ENCODE peak calls at places on chromosomes 1 and 21, in five cellular contexts. Q is psoas muscle, F is A549, Z is WERI-Rb-1, E is foreskin keratinocyte. P is an unnamed sample.

GRCh38 chr1:81558291-81559076 is 242.2 kb upstream of the ADGRL2 start:
- DNase-seq in F (no peak), E (no peak), Q (no peak), Z (no peak), P (no peak)

GRCh38 chr21:33036430-33037162 is 10.9 kb downstream of the OLIG2 start:
- DNase-seq in Q (no peak), F (no peak), E (no peak), Z (no peak), P (no peak)

GRCh38 chr1:168091720-168092119 is 45.0 kb downstream of the GPR161 start:
- DNase-seq in Z (no peak), F (no peak), E (no peak), Q (no peak), P (no peak)

GRCh38 chr1:48526045-48526714 is 54.2 kb upstream of the SPATA6 start:
- DNase-seq in F (no peak), Q (no peak), Z (peak; percentile 36), E (peak; percentile 27), P (peak; percentile 21)

GRCh38 chr1:108704501-108704900 is 8.2 kb upstream of the FNDC7 start:
- DNase-seq in Z (no peak), E (peak; percentile 61), Q (no peak), F (peak; percentile 36), P (no peak)

GRCh38 chr1:79791488-79792211 is 785.1 kb upstream of the ADGRL4 start:
- DNase-seq in Z (no peak), F (no peak), E (no peak), Q (no peak), P (no peak)

GRCh38 chr1:39418223-39418622 is 73.2 kb upstream of the BMP8A start:
- DNase-seq in E (no peak), Q (no peak), F (no peak), Z (no peak), P (no peak)

GRCh38 chr1:4317207-4317606 is 337.2 kb upstream of the AJAP1 start:
- DNase-seq in E (no peak), Q (no peak), F (no peak), Z (peak; percentile 22), P (no peak)

GRCh38 chr1:30425046-30425445 is 298.3 kb downstream of the MATN1 start:
- DNase-seq in Z (no peak), Q (no peak), F (no peak), E (peak; percentile 77), P (no peak)

GRCh38 chr1:36804669-36805314 is 229.5 kb downstream of the GRIK3 start:
- DNase-seq in E (no peak), Z (no peak), F (no peak), Q (no peak), P (no peak)

GRCh38 chr1:111920221-111921024 is 69.0 kb downstream of the KCND3 start:
- DNase-seq in Z (no peak), E (peak; percentile 62), Q (peak; percentile 53), F (peak; percentile 35), P (peak; percentile 36)

DNA sequence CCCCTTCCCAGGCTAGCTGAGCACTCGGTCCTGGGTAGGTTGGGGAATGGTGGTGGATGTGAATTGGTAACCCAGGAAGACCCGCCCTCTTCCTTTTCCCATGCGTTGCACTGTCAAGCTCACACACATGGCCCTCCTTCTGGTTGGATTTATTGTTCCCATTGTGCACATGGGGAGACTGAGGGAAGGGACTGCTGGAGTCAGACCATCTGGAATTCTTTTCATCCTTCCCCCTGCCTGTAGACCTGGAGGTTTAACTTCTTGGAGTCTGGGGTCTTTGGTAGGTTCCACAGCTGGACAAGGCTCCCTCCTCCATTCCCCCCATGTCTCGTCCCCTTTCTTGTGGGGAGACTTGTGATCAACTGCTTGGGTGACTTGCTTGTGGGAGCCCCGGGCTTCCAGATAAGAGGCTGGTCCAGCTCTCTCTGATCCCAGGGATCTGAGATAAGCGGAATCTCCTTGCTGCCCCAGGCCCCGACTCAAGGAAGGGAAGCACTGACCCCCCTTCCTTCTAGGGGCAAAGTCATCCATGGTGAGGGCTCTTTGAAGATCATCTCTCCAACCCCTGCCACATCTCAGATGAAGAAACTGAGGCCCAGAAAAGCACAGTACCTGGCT is 55.7 kb upstream of the SYNC start:
- DNase-seq in Z (no peak), F (no peak), Q (no peak), E (no peak), P (no peak)
- H3K27ac ChIP-seq in Z (no peak overlapping the region), F (peak overlapping the region; percentile 99), Q (no peak overlapping the region), E (peak overlapping the region; percentile 80), P (no peak overlapping the region)

GRCh38 chr1:54564312-54565112 is 16.5 kb downstream of the ACOT11 start:
- DNase-seq in Z (no peak), F (no peak), E (peak; percentile 40), Q (peak; percentile 41), P (no peak)
- H3K27ac ChIP-seq in Z (no peak overlapping the region), F (no peak overlapping the region), E (no peak overlapping the region), Q (no peak overlapping the region), P (no peak overlapping the region)

GRCh38 chr21:17492415-17493168 is 20.3 kb upstream of the CXADR start:
- DNase-seq in E (peak; percentile 79), F (no peak), Q (no peak), Z (no peak), P (no peak)
- H3K27ac ChIP-seq in E (peak overlapping the region; percentile 45), F (peak overlapping the region; percentile 53), Q (no peak overlapping the region), Z (no peak overlapping the region), P (no peak overlapping the region)

GRCh38 chr1:12405325-12406217 is 175.7 kb downstream of the VPS13D start:
- DNase-seq in F (peak; percentile 34), Z (no peak), E (no peak), Q (no peak), P (no peak)
- H3K27ac ChIP-seq in F (peak overlapping the region; percentile 45), Z (no peak overlapping the region), E (no peak overlapping the region), Q (peak overlapping the region; percentile 66), P (peak overlapping the region; percentile 7)

DNA sequence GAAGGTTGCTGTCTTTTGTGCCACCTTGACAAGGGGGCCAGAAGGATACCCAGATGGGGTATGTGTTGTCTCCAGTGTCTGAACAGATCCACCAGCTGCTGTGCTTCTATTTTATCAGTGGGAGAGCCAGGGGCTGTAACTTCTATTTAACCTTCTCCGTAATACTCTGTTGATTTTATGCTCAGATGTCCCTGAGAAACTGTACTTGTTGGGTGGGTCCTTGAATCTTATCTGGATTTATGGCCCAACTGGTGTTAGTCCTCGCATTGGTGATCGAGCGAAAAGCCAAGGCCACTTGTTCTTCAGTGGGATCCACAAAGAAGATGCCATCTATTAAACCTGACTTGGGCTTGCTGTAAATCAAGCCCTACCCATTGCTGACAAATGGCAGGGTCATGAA is 56.4 kb downstream of the ST6GALNAC3 start:
- DNase-seq in F (no peak), Q (no peak), E (no peak), Z (no peak), P (no peak)
- H3K27ac ChIP-seq in F (no peak overlapping the region), Q (no peak overlapping the region), E (no peak overlapping the region), Z (no peak overlapping the region), P (no peak overlapping the region)

DNA sequence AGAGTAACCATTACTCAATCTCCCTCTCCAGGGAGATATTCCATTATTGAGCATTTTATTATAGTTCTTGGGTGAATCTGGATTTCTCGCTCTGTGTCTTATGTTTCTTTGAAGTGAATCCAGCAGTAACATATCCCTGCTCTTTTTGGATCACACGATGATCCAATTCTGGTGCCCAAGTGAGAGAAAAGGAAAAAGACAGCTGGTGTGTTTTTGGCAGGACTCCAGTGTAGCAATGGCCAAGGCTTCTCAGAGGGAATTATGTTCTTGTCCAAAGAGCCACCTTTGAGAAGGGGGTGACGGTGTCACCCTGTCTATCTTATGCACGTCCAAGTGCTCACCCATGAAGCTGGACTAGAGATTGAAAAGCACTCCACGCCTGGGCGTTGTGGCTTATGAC is 140.3 kb upstream of the ERRFI1 start:
- DNase-seq in E (no peak), Z (no peak), Q (no peak), F (no peak), P (peak; percentile 56)
- H3K27ac ChIP-seq in E (no peak overlapping the region), Z (no peak overlapping the region), Q (no peak overlapping the region), F (peak overlapping the region; percentile 97), P (no peak overlapping the region)

GRCh38 chr1:236058141-236058626 is 6.7 kb downstream of the NID1 start:
- DNase-seq in E (peak; percentile 47), Q (no peak), Z (no peak), F (no peak), P (no peak)
- H3K27ac ChIP-seq in E (no peak overlapping the region), Q (no peak overlapping the region), Z (no peak overlapping the region), F (no peak overlapping the region), P (no peak overlapping the region)

DNA sequence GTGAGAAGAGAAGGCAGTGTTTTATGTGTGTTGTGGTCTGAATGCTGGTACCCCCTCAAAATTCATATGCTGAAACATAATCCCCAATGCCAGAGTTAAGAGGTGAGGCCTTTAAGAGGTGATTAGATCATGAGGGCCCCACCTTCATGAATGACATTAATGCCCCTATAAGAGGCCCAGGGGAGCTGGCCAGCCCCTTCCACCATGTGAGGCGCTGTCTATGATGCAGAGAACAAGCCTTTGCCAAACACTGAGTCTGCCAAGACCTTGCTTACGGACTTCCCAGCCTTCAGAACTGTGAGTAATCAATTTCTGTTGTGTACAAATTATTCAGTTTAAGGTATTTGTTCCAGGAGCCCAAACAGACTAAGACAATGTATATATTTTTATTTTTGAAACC is 20.2 kb downstream of the CAPZB start:
- DNase-seq in F (no peak), Z (no peak), E (no peak), Q (no peak), P (no peak)
- H3K27ac ChIP-seq in F (no peak overlapping the region), Z (no peak overlapping the region), E (no peak overlapping the region), Q (no peak overlapping the region), P (no peak overlapping the region)

GRCh38 chr1:67719329-67720196 is 34.6 kb downstream of the GADD45A start:
- DNase-seq in Z (no peak), F (no peak), Q (no peak), E (no peak), P (no peak)
- H3K27ac ChIP-seq in Z (peak overlapping the region; percentile 2), F (no peak overlapping the region), Q (no peak overlapping the region), E (no peak overlapping the region), P (no peak overlapping the region)